ENCODE peak calls at places on chromosomes 7 and 10, in eight cellular contexts. D is heart right ventricle, N is stomach, G is sciatic nerve, U is Calu3, F is HCT116, A is GM12891, R is left cardiac atrium. I is an unnamed sample.

GRCh38 chr7:81161459-81162075 is 242.7 kb upstream of the SEMA3C start:
- DNase-seq in A (no peak), R (no peak), D (no peak), N (no peak), U (peak; percentile 24), F (peak; percentile 75), G (no peak), I (no peak)

GRCh38 chr10:7957591-7957990 is 96.9 kb upstream of the GATA3 start:
- DNase-seq in G (no peak), R (no peak), D (no peak), F (no peak), A (no peak), N (no peak), U (no peak), I (no peak)

GRCh38 chr7:75654855-75655254 is 83.9 kb downstream of the HIP1 start:
- DNase-seq in N (peak; percentile 44), F (no peak), A (no peak), G (no peak), D (no peak), U (no peak), R (no peak), I (no peak)

GRCh38 chr10:126754966-126755365 is 84.5 kb upstream of the C10orf90 start:
- DNase-seq in G (no peak), D (no peak), A (no peak), U (no peak), R (no peak), N (no peak), F (no peak), I (no peak)

GRCh38 chr10:79463578-79464496 is 18.4 kb upstream of the ZCCHC24 start:
- DNase-seq in R (peak; percentile 44), D (peak; percentile 40), A (no peak), N (no peak), G (no peak), F (no peak), U (no peak), I (no peak)

GRCh38 chr10:11176746-11177145 is 159.1 kb downstream of the CELF2 start:
- DNase-seq in R (no peak), U (no peak), D (no peak), A (no peak), F (no peak), N (no peak), G (no peak), I (no peak)

GRCh38 chr10:125448596-125448995 is 234.4 kb downstream of the TEX36 start:
- DNase-seq in G (no peak), U (peak; percentile 56), R (no peak), F (peak; percentile 62), N (no peak), A (no peak), D (no peak), I (no peak)

GRCh38 chr10:79038841-79039201 is 29.9 kb upstream of the ZMIZ1 start:
- DNase-seq in G (peak; percentile 26), U (no peak), R (peak; percentile 10), A (no peak), D (no peak), N (no peak), F (no peak), I (no peak)

GRCh38 chr10:97048649-97049427 is 136.9 kb downstream of the SLIT1 start:
- DNase-seq in F (no peak), R (no peak), N (no peak), D (no peak), U (no peak), A (no peak), G (no peak), I (no peak)

GRCh38 chr10:112711366-112711765 is 238.7 kb upstream of the TCF7L2 start:
- DNase-seq in A (no peak), G (no peak), R (no peak), N (no peak), D (no peak), F (no peak), U (no peak), I (no peak)

GRCh38 chr7:19339512-19339911 is 194.3 kb upstream of the FERD3L start:
- DNase-seq in N (no peak), F (no peak), G (no peak), U (no peak), A (no peak), D (no peak), R (no peak), I (no peak)

GRCh38 chr7:134897936-134898335 is 88.4 kb upstream of the AGBL3 start:
- DNase-seq in G (no peak), N (no peak), R (no peak), F (no peak), D (no peak), U (no peak), A (no peak), I (no peak)

GRCh38 chr10:29136401-29136800 is 152.5 kb upstream of the LYZL1 start:
- DNase-seq in A (no peak), D (no peak), G (no peak), R (no peak), N (no peak), U (no peak), F (no peak), I (no peak)

GRCh38 chr7:96640054-96640453 is 69.6 kb downstream of the SEM1 start:
- DNase-seq in A (no peak), G (no peak), R (no peak), F (no peak), U (no peak), N (no peak), D (no peak), I (no peak)

GRCh38 chr10:70816220-70816894 is 609 bp downstream of the SGPL1 start:
- DNase-seq in N (peak; percentile 68), D (peak; percentile 48), G (peak; percentile 79), R (peak; percentile 76), U (peak; percentile 80), F (peak; percentile 77), A (peak; percentile 39), I (peak; percentile 22)

GRCh38 chr10:72053690-72054089 is 34.7 kb downstream of the SPOCK2 start:
- DNase-seq in A (no peak), G (no peak), U (no peak), F (no peak), R (no peak), N (no peak), D (no peak), I (no peak)

GRCh38 chr7:138396251-138397070 is 63.6 kb upstream of the TRIM24 start:
- DNase-seq in F (no peak), N (peak; percentile 76), G (no peak), R (no peak), U (peak; percentile 81), A (no peak), D (no peak), I (no peak)